ENCODE peak calls at places on chromosomes 11 and 22, in seven cellular contexts. One of them, this sample, is unnamed.

GRCh38 chr11:59106363-59107336 is at the start of gene FAM111B:
- DNase-seq in body of pancreas: peak; percentile 91
- DNase-seq in kidney epithelial cell: peak; percentile 73
- DNase-seq in GM06990: peak; percentile 88
- DNase-seq in effector memory CD4-positive, alpha-beta T cell: peak; percentile 49
- DNase-seq in ovary: peak; percentile 75
- DNase-seq in stomach: peak; percentile 86
- DNase-seq in this sample: peak; percentile 78

GRCh38 chr22:25668437-25668836 is 73.6 kb upstream of the MYO18B start:
- DNase-seq in kidney epithelial cell: no peak
- DNase-seq in stomach: no peak
- DNase-seq in body of pancreas: peak; percentile 16
- DNase-seq in effector memory CD4-positive, alpha-beta T cell: no peak
- DNase-seq in ovary: peak; percentile 66
- DNase-seq in GM06990: no peak
- DNase-seq in this sample: no peak

GRCh38 chr11:61999141-61999975 is 31.9 kb upstream of the FTH1 start:
- DNase-seq in effector memory CD4-positive, alpha-beta T cell: no peak
- DNase-seq in kidney epithelial cell: no peak
- DNase-seq in body of pancreas: no peak
- DNase-seq in stomach: no peak
- DNase-seq in ovary: no peak
- DNase-seq in GM06990: no peak
- DNase-seq in this sample: no peak

GRCh38 chr11:121661796-121662508 is 209.2 kb upstream of the SORL1-AS1 start:
- DNase-seq in ovary: no peak
- DNase-seq in kidney epithelial cell: no peak
- DNase-seq in body of pancreas: no peak
- DNase-seq in stomach: no peak
- DNase-seq in GM06990: no peak
- DNase-seq in effector memory CD4-positive, alpha-beta T cell: no peak
- DNase-seq in this sample: no peak

GRCh38 chr11:68049509-68050370 is 10.9 kb downstream of the TCIRG1 start:
- DNase-seq in effector memory CD4-positive, alpha-beta T cell: no peak
- DNase-seq in ovary: no peak
- DNase-seq in stomach: no peak
- DNase-seq in kidney epithelial cell: no peak
- DNase-seq in body of pancreas: peak; percentile 68
- DNase-seq in GM06990: no peak
- DNase-seq in this sample: no peak

GRCh38 chr11:111449158-111449557 is 63.0 kb downstream of the BTG4 start:
- DNase-seq in stomach: no peak
- DNase-seq in kidney epithelial cell: no peak
- DNase-seq in ovary: no peak
- DNase-seq in body of pancreas: no peak
- DNase-seq in GM06990: no peak
- DNase-seq in effector memory CD4-positive, alpha-beta T cell: no peak
- DNase-seq in this sample: no peak

GRCh38 chr11:36306888-36307287 is 10.8 kb downstream of the PRR5L start:
- DNase-seq in stomach: no peak
- DNase-seq in GM06990: no peak
- DNase-seq in kidney epithelial cell: no peak
- DNase-seq in body of pancreas: no peak
- DNase-seq in effector memory CD4-positive, alpha-beta T cell: no peak
- DNase-seq in ovary: no peak
- DNase-seq in this sample: no peak

GRCh38 chr22:29470159-29470855 is 9.7 kb upstream of the NEFH start:
- DNase-seq in GM06990: peak; percentile 58
- DNase-seq in body of pancreas: peak; percentile 63
- DNase-seq in kidney epithelial cell: no peak
- DNase-seq in ovary: peak; percentile 55
- DNase-seq in effector memory CD4-positive, alpha-beta T cell: peak; percentile 54
- DNase-seq in stomach: peak; percentile 63
- DNase-seq in this sample: peak; percentile 90

GRCh38 chr22:38398609-38399401 is 56.2 kb downstream of the KCNJ4 start:
- DNase-seq in kidney epithelial cell: no peak
- DNase-seq in GM06990: peak; percentile 78
- DNase-seq in ovary: peak; percentile 92
- DNase-seq in stomach: peak; percentile 92
- DNase-seq in effector memory CD4-positive, alpha-beta T cell: peak; percentile 80
- DNase-seq in body of pancreas: peak; percentile 87
- DNase-seq in this sample: no peak

GRCh38 chr22:42236268-42236667 is 34.2 kb downstream of the TCF20 start:
- DNase-seq in ovary: no peak
- DNase-seq in GM06990: no peak
- DNase-seq in stomach: no peak
- DNase-seq in effector memory CD4-positive, alpha-beta T cell: no peak
- DNase-seq in kidney epithelial cell: no peak
- DNase-seq in body of pancreas: no peak
- DNase-seq in this sample: no peak

GRCh38 chr11:68806931-68807844 is 34.5 kb downstream of the CPT1A start:
- DNase-seq in effector memory CD4-positive, alpha-beta T cell: no peak
- DNase-seq in GM06990: no peak
- DNase-seq in stomach: no peak
- DNase-seq in body of pancreas: no peak
- DNase-seq in ovary: no peak
- DNase-seq in kidney epithelial cell: peak; percentile 61
- DNase-seq in this sample: no peak

GRCh38 chr11:93476796-93477195 is 66.4 kb downstream of the SMCO4 start:
- DNase-seq in kidney epithelial cell: no peak
- DNase-seq in GM06990: no peak
- DNase-seq in stomach: no peak
- DNase-seq in ovary: no peak
- DNase-seq in effector memory CD4-positive, alpha-beta T cell: no peak
- DNase-seq in body of pancreas: no peak
- DNase-seq in this sample: no peak

DNA sequence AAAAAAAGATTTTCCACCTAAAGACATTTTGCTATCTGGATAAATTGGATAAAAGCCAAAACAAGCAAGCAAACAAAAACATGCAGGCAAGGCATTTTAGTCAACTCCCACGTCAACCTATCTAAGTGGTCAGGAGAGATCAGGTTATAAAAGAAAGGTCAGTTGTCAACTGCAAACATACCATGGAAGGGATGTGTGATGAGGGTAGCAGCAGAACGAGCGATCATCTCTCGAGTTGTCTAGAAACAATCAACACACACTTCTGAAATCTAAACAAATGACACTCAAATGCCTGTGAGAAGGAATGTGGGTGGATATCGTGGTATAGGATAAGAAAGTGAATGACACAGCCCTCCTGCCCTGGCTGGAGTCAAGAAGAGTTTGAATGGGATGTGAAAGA is 10.9 kb downstream of the MTCH2 start:
- DNase-seq in effector memory CD4-positive, alpha-beta T cell: no peak
- DNase-seq in body of pancreas: no peak
- DNase-seq in ovary: no peak
- DNase-seq in GM06990: no peak
- DNase-seq in kidney epithelial cell: no peak
- DNase-seq in stomach: no peak
- DNase-seq in this sample: no peak
- H3K36me3 ChIP-seq in effector memory CD4-positive, alpha-beta T cell: peaks cover 66% of the 10 kb centered on the region
- H3K36me3 ChIP-seq in body of pancreas: peaks cover 3% of the 10 kb centered on the region
- H3K36me3 ChIP-seq in ovary: no peaks in the 10 kb centered on the region
- H3K36me3 ChIP-seq in GM06990: peaks cover 15% of the 10 kb centered on the region
- H3K36me3 ChIP-seq in kidney epithelial cell: no peaks in the 10 kb centered on the region
- H3K36me3 ChIP-seq in stomach: peaks cover 100% of the 10 kb centered on the region
- H3K36me3 ChIP-seq in this sample: peaks cover 4% of the 10 kb centered on the region

DNA sequence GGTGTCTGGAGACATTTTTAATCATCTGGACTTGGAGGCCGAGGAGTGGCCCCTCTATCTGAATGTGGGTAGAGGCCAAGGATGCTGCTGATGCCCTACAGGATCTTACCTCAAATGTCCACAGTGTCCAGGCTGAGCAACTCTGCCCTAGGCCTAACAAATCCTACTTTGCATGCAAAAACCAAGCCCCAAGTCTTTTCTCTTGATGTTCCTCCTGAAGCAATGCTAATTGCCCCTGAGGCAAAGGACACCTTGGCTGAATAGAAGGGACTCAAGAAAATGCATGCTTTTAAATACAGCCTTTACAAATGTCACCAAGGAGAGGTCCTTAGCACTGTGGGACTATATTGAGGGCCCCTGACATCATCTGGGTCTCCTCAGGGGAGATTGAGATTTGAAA is 43.8 kb upstream of the PHF21B start:
- DNase-seq in body of pancreas: no peak
- DNase-seq in effector memory CD4-positive, alpha-beta T cell: no peak
- DNase-seq in stomach: no peak
- DNase-seq in GM06990: no peak
- DNase-seq in ovary: no peak
- DNase-seq in kidney epithelial cell: no peak
- DNase-seq in this sample: no peak
- H3K27me3 ChIP-seq in body of pancreas: no peaks in the 10 kb centered on the region
- H3K27me3 ChIP-seq in effector memory CD4-positive, alpha-beta T cell: no peaks in the 10 kb centered on the region
- H3K27me3 ChIP-seq in stomach: peaks cover 11% of the 10 kb centered on the region
- H3K27me3 ChIP-seq in GM06990: no peaks in the 10 kb centered on the region
- H3K27me3 ChIP-seq in ovary: no peaks in the 10 kb centered on the region
- H3K27me3 ChIP-seq in kidney epithelial cell: peaks cover 4% of the 10 kb centered on the region
- H3K27me3 ChIP-seq in this sample: no peaks in the 10 kb centered on the region

DNA sequence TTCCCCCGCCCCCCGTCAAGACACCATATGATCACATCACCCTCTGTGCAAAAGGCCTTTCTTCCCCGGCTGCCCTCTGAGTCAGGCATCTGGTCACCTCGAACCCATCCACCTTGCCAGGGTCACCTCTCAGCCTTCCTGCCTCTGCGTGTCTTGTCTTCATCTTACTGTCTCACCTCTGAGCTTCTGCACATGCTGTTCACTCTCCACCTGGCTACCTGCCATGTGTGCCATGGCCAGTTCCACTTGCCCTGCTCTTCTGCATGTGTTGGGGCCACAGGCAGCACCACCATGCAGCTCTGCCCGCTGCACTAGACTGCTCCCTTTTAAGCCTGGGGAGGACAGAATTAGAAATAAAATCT is 9.8 kb downstream of the ZNF74 start:
- DNase-seq in stomach: no peak
- DNase-seq in effector memory CD4-positive, alpha-beta T cell: no peak
- DNase-seq in ovary: no peak
- DNase-seq in GM06990: no peak
- DNase-seq in body of pancreas: no peak
- DNase-seq in kidney epithelial cell: no peak
- DNase-seq in this sample: no peak
- H3K36me3 ChIP-seq in stomach: peaks cover 68% of the 10 kb centered on the region
- H3K36me3 ChIP-seq in effector memory CD4-positive, alpha-beta T cell: peaks cover 25% of the 10 kb centered on the region
- H3K36me3 ChIP-seq in ovary: no peaks in the 10 kb centered on the region
- H3K36me3 ChIP-seq in GM06990: peaks cover 2% of the 10 kb centered on the region
- H3K36me3 ChIP-seq in body of pancreas: no peaks in the 10 kb centered on the region
- H3K36me3 ChIP-seq in kidney epithelial cell: peaks cover 3% of the 10 kb centered on the region
- H3K36me3 ChIP-seq in this sample: peaks cover 42% of the 10 kb centered on the region

DNA sequence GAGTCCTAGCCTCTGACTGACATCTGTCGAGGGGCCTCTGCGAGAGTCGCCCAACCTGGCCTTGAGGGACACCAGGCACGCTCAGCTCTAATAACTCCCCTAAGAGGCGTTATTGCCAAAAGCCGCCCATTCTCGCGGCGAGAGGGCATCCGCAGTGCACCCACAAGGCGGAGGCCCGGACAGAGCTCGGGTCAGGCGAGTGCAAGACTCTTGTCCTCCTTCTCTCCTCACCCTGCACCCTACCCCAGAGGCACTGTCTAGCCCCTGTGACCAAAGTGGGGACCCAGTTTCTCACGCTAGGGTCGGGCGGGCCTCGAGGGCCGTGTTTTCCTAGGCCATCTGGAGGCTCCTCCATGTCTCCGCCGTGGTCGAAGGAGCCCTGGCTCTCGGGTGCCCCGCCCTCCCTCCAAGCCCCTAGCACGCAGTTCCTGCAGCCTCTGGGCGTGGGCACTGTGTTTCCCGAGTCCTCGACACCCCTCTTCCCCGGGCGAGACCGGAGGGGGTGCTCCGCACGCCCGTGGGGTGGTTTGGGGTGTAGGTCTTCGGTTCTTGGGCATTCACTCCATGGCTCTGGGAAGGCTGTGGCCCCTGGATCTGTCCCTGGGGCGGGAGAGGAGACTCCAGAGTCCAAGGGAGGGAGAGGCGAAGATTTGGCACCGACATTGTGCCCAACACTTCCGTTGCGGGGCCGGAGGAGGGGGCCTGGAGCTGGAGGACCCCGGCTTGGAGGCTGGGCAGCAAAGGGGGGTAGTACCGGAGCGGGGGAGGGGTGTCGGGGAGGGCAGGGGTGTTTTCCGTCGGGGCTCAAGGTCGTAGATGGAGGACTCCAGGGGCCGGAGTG is 1.0 kb downstream of the CHRM4 start:
- DNase-seq in kidney epithelial cell: no peak
- DNase-seq in ovary: no peak
- DNase-seq in body of pancreas: no peak
- DNase-seq in GM06990: no peak
- DNase-seq in stomach: no peak
- DNase-seq in effector memory CD4-positive, alpha-beta T cell: no peak
- DNase-seq in this sample: no peak
- H3K27me3 ChIP-seq in kidney epithelial cell: peaks cover 59% of the 10 kb centered on the region
- H3K27me3 ChIP-seq in ovary: peaks cover 6% of the 10 kb centered on the region
- H3K27me3 ChIP-seq in body of pancreas: no peaks in the 10 kb centered on the region
- H3K27me3 ChIP-seq in GM06990: peaks cover 2% of the 10 kb centered on the region
- H3K27me3 ChIP-seq in stomach: peaks cover 58% of the 10 kb centered on the region
- H3K27me3 ChIP-seq in effector memory CD4-positive, alpha-beta T cell: peaks cover 35% of the 10 kb centered on the region
- H3K27me3 ChIP-seq in this sample: peaks cover 15% of the 10 kb centered on the region

GRCh38 chr11:70594031-70594430 is 195.7 kb downstream of the CTTN start:
- DNase-seq in ovary: no peak
- DNase-seq in GM06990: no peak
- DNase-seq in effector memory CD4-positive, alpha-beta T cell: no peak
- DNase-seq in stomach: no peak
- DNase-seq in body of pancreas: no peak
- DNase-seq in kidney epithelial cell: no peak
- DNase-seq in this sample: no peak
- H3K36me3 ChIP-seq in ovary: no peaks in the 10 kb centered on the region
- H3K36me3 ChIP-seq in GM06990: no peaks in the 10 kb centered on the region
- H3K36me3 ChIP-seq in effector memory CD4-positive, alpha-beta T cell: no peaks in the 10 kb centered on the region
- H3K36me3 ChIP-seq in stomach: no peaks in the 10 kb centered on the region
- H3K36me3 ChIP-seq in body of pancreas: no peaks in the 10 kb centered on the region
- H3K36me3 ChIP-seq in kidney epithelial cell: no peaks in the 10 kb centered on the region
- H3K36me3 ChIP-seq in this sample: no peaks in the 10 kb centered on the region